ENCODE peak calls at places on chromosome 15, in ten cellular contexts. R is MM.1S; T is CD4-positive, CD25-positive, alpha-beta regulatory T cell; G is tibial nerve; K is small intestine; W is pancreas; L is gastrocnemius medialis; V is stomach; E is DND-41; J is left ventricle myocardium inferior. U is an unnamed sample. For H3K4me1 and H3K9me3, the result is how much of the 10 kb centered on the place peaks cover.

GRCh38 chr15:35992791-35993190 is 446.8 kb upstream of the DPH6 start:
- DNase-seq in J (no peak), E (no peak), V (no peak), W (no peak), K (no peak), G (no peak), R (no peak), L (no peak), T (no peak), U (no peak)

GRCh38 chr15:22979699-22980188 is 424 bp downstream of the CYFIP1 start:
- DNase-seq in R (no peak), V (no peak), L (no peak), G (no peak), K (peak), J (no peak), T (peak), W (peak), E (no peak), U (peak)

GRCh38 chr15:61088675-61089074 is 140.4 kb downstream of the RORA start:
- DNase-seq in L (no peak), W (no peak), V (no peak), J (no peak), R (no peak), K (no peak), G (no peak), T (no peak), E (no peak), U (no peak)

GRCh38 chr15:41561777-41562145 is 2.7 kb downstream of the TYRO3 start:
- DNase-seq in J (peak), L (no peak), T (no peak), V (no peak), E (no peak), G (peak), K (no peak), R (no peak), W (no peak), U (no peak)

GRCh38 chr15:47987908-47988532 is 132.8 kb upstream of the SLC24A5 start:
- DNase-seq in T (no peak), E (peak), W (peak), J (no peak), R (peak), K (peak), V (no peak), L (no peak), G (peak), U (no peak)

GRCh38 chr15:63891763-63892123 is 58.0 kb upstream of the HERC1 start:
- DNase-seq in T (no peak), J (no peak), W (no peak), L (no peak), R (no peak), E (no peak), V (no peak), G (no peak), K (no peak), U (no peak)

GRCh38 chr15:85404156-85404921 is 23.9 kb downstream of the AKAP13 start:
- DNase-seq in L (no peak), R (no peak), G (no peak), E (no peak), W (no peak), T (no peak), V (no peak), J (no peak), K (peak), U (no peak)

GRCh38 chr15:33675246-33675645 is 293.1 kb upstream of the CHRM5 start:
- DNase-seq in W (no peak), L (no peak), G (peak), E (no peak), K (no peak), R (peak), J (no peak), T (no peak), V (no peak), U (no peak)

GRCh38 chr15:101131489-101132389 is 120.1 kb downstream of the CHSY1 start:
- DNase-seq in T (no peak), V (no peak), W (no peak), G (no peak), R (no peak), L (no peak), E (no peak), J (no peak), K (no peak), U (no peak)
- H3K4me1 ChIP-seq in T (under half), V (under half), W (under half), G (under half), R (under half), L (under half), E (under half), J (under half), K (under half), U (under half)

GRCh38 chr15:20349774-20350498 is 191.7 kb downstream of the GOLGA6L6 start:
- DNase-seq in G (no peak), V (peak), E (peak), L (no peak), K (no peak), R (peak), W (peak), T (no peak), J (no peak), U (no peak)

GRCh38 chr15:20351448-20351961 is 190.1 kb downstream of the GOLGA6L6 start:
- DNase-seq in T (no peak), R (peak), V (peak), K (no peak), J (no peak), E (no peak), W (peak), L (no peak), G (no peak), U (no peak)

GRCh38 chr15:20346082-20346805 is 195.4 kb downstream of the GOLGA6L6 start:
- DNase-seq in K (no peak), J (no peak), V (no peak), T (no peak), R (peak), L (no peak), W (peak), E (no peak), G (no peak), U (no peak)

GRCh38 chr15:20348291-20348899 is 193.2 kb downstream of the GOLGA6L6 start:
- DNase-seq in K (no peak), G (no peak), V (no peak), R (peak), L (no peak), T (no peak), J (no peak), E (no peak), W (no peak), U (no peak)

DNA sequence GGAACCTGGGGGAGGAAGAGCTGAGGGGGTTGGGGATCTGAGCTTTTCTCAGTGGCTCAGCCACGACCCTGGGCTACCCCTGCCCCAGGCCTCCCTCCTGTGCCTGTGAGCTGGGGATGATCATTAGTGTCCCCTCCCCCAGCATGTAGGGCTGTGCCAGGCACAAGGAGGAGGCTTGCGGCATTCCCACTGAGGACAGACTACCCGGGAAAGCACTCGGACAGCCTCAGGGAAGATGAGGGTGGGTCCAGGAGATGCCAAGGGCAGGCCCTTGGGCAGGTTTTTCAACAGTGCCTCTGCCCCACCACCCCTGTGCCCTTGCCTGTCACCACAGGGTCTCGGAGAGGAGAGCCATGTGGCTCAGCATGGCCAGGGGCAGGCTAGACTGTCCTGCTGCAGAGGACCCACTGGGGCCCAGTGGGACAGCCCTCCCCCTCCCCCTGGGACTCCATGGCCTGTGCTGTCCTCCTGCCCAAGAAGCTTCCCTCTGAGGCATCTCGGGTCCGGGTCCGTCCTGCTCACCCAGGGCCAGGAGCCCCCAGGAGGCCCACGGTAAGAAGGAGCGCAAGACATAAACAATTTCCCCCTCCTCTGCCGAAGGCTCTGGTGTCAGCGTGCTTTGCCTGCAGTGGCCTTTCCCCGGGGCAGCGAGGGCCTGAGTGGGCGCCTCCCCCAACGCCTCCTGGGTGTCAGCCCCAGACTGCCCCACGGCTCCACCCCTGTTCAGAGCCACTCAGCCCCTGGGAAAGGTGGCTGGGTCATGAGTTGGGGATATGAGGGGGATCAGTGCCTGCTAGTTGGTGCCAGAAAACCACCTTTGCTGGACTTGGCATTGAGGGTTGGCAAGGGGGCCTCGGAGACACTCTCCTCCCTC is 192.5 kb downstream of the GOLGA6L6 start:
- DNase-seq in K (no peak), R (peak), T (no peak), V (peak), L (no peak), J (no peak), E (no peak), G (no peak), W (peak), U (no peak)
- H3K9me3 ChIP-seq in K (under half), R (under half), T (under half), V (under half), L (under half), J (under half), E (under half), G (under half), W (under half), U (under half)

GRCh38 chr15:77568014-77568959 is 64.4 kb downstream of the LINGO1 start:
- DNase-seq in L (no peak), R (no peak), K (no peak), G (no peak), J (no peak), T (no peak), E (no peak), V (no peak), W (no peak), U (no peak)
- H3K27ac ChIP-seq in L (no peak), R (no peak), K (peak), G (peak), J (peak), T (no peak), E (no peak), V (no peak), W (no peak), U (no peak)

DNA sequence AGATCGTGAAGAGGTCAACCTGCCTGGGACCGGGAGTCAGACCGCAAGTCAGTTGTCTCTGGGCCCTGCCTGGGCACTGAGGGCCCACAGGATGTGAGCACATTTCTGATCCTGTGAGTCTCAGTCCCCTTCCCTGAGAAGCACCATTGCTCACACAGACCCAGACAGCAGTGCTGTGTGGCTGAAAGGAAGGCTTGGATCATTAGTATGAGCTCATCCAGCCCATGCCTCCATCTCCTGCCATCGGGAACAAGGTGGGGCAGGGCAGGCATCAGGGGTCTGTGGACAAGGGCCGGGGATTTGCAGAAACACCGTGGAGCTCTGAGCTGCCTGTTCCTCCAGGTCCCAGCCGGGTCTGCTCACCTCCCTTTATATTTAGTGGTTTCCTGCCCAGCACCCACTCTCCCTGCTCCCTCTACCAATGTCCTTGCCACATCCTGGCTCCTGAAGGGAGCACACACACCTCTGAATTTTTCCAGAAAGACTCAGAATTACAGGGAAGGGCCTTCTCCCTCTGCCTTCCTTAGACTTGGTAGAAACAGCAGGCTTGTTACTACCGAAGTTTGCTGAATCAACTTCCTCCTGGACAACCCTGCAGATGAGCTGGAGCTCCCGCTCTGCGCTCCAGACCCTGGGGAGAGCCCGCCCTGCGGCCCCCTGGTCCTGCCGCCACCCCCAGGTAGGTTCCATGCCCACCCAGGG is 128.3 kb downstream of the NSMCE3 start:
- DNase-seq in E (no peak), V (peak), G (no peak), J (no peak), R (no peak), T (no peak), W (no peak), K (no peak), L (no peak), U (no peak)
- H3K4me1 ChIP-seq in E (under half), V (under half), G (under half), J (under half), R (under half), T (under half), W (under half), K (under half), L (under half), U (under half)

GRCh38 chr15:68820589-68821189 is at the start of gene ANP32A:
- DNase-seq in K (peak), G (peak), W (peak), E (peak), J (peak), R (peak), V (peak), T (peak), L (peak), U (peak)

GRCh38 chr15:68821898-68822380 is 1.2 kb upstream of the ANP32A start:
- DNase-seq in L (no peak), G (no peak), W (peak), V (no peak), R (no peak), J (no peak), K (peak), E (no peak), T (peak), U (peak)

GRCh38 chr15:68822818-68823217 is 2.1 kb upstream of the ANP32A start:
- DNase-seq in R (no peak), E (no peak), J (no peak), T (no peak), G (no peak), L (no peak), W (no peak), V (no peak), K (no peak), U (no peak)

GRCh38 chr15:68821190-68821897 is 649 bp upstream of the ANP32A start:
- DNase-seq in L (no peak), W (no peak), R (no peak), G (no peak), E (no peak), K (no peak), T (peak), V (no peak), J (no peak), U (peak)

DNA sequence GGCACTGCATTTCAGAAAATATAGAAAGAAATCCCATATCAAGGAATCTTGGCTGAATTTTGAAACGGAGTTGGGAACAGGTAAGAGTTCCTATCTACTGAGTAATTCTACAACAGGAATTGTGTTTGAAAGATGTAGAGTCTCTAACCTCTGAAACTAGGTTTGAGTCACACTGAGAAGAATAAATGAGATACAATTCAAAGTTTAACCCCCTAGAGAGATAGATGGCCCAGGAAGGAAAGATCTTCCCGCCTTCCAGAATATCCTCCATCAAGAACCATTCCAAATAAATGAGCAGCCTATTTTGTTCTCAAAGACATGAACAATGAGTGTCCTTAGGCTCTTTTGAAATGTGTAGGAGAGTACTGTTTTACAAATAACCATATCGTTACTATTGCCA is 2.9 kb upstream of the ANP32A start:
- DNase-seq in J (no peak), E (no peak), V (no peak), L (no peak), G (no peak), W (no peak), T (no peak), R (no peak), K (no peak), U (no peak)
- H3K9me3 ChIP-seq in J (under half), E (under half), V (under half), L (under half), G (under half), W (under half), T (under half), R (under half), K (under half), U (under half)

GRCh38 chr15:101099183-101099582 is 152.7 kb downstream of the CHSY1 start:
- DNase-seq in L (no peak), K (no peak), J (no peak), W (no peak), V (no peak), R (no peak), G (no peak), E (no peak), T (no peak), U (no peak)

GRCh38 chr15:101100118-101100517 is 151.7 kb downstream of the CHSY1 start:
- DNase-seq in L (no peak), V (no peak), T (no peak), E (no peak), J (no peak), W (no peak), G (no peak), R (no peak), K (no peak), U (no peak)

GRCh38 chr15:101101676-101102075 is 150.2 kb downstream of the CHSY1 start:
- DNase-seq in E (no peak), L (no peak), V (no peak), K (no peak), T (no peak), R (no peak), W (no peak), J (no peak), G (no peak), U (no peak)

GRCh38 chr15:101102746-101103145 is 149.1 kb downstream of the CHSY1 start:
- DNase-seq in R (no peak), J (no peak), E (no peak), G (no peak), K (no peak), V (no peak), L (no peak), W (no peak), T (no peak), U (no peak)

GRCh38 chr15:101100593-101101442 is 151.0 kb downstream of the CHSY1 start:
- DNase-seq in G (no peak), V (no peak), W (no peak), E (no peak), T (no peak), R (no peak), K (no peak), L (no peak), J (no peak), U (no peak)
- H3K27ac ChIP-seq in G (no peak), V (no peak), W (no peak), E (no peak), T (no peak), R (no peak), K (no peak), L (no peak), J (no peak), U (no peak)

GRCh38 chr15:56557415-56557814 is 92.5 kb upstream of the MNS1 start:
- DNase-seq in W (no peak), R (no peak), T (no peak), V (no peak), E (no peak), G (no peak), L (no peak), K (no peak), J (no peak), U (no peak)

GRCh38 chr15:56552668-56553067 is 87.7 kb upstream of the MNS1 start:
- DNase-seq in L (no peak), J (no peak), V (no peak), E (no peak), K (no peak), G (no peak), T (no peak), W (no peak), R (no peak), U (no peak)
- H3K4me1 ChIP-seq in L (under half), J (under half), V (under half), E (under half), K (under half), G (under half), T (under half), W (under half), R (under half), U (under half)

GRCh38 chr15:97012986-97013385 is 682.5 kb downstream of the NR2F2 start:
- DNase-seq in L (no peak), T (no peak), G (no peak), J (no peak), W (no peak), E (no peak), V (no peak), R (no peak), K (no peak), U (no peak)

GRCh38 chr15:97013491-97013890 is 683.0 kb downstream of the NR2F2 start:
- DNase-seq in W (no peak), T (no peak), K (no peak), R (no peak), J (no peak), V (no peak), L (no peak), E (no peak), G (no peak), U (no peak)

GRCh38 chr15:97009036-97009555 is 678.6 kb downstream of the NR2F2 start:
- DNase-seq in W (no peak), V (no peak), K (no peak), R (no peak), L (no peak), J (no peak), E (no peak), T (no peak), G (no peak), U (no peak)

DNA sequence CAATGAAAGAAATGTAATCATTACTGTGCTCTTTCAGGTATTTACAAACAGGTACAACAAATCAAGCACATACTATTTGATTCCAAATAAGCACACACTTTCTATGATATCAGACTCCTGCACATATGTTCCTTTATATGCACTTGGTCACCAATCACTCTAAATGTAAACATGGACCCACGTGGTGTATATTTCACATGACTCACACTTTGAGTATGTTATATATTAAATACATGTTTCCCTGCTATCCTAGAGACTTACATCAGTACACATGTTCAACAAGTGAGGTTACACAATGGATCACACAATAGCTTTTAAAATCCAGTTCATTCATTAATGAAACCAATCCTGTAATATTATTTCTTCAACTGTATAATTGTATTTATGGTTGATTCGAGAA is 683.5 kb downstream of the NR2F2 start:
- DNase-seq in G (no peak), R (no peak), V (no peak), T (no peak), W (no peak), K (no peak), L (no peak), E (no peak), J (no peak), U (no peak)
- H3K9me3 ChIP-seq in G (under half), R (under half), V (under half), T (under half), W (under half), K (under half), L (under half), E (under half), J (under half), U (under half)

U was measured in CD4-positive, alpha-beta memory T cell.